ENCODE peak calls at places on chromosomes 4 and X, in six cellular contexts. H is Panc1; T is fibroblast of lung; S is CD4-positive, alpha-beta memory T cell; B is right atrium auricular region; W is endodermal cell. U is an unnamed sample. For H3K4me1, the result is how much of the 10 kb centered on the place peaks cover.

GRCh38 chrX:110070970-110071369 is 68.1 kb downstream of the TMEM164 start:
- DNase-seq in T (no peak), B (no peak), S (no peak), H (no peak), W (no peak), U (no peak)

GRCh38 chrX:150507251-150507856 is 61.1 kb upstream of the MTM1 start:
- DNase-seq in H (no peak), B (no peak), W (peak), T (no peak), S (no peak), U (no peak)

GRCh38 chr4:70969076-70969475 is 24.4 kb upstream of the DCK start:
- DNase-seq in W (no peak), S (no peak), T (no peak), H (no peak), B (no peak), U (no peak)

GRCh38 chr4:17544205-17544604 is 29.2 kb downstream of the CLRN2 start:
- DNase-seq in T (no peak), H (peak), B (no peak), W (peak), S (no peak), U (no peak)

GRCh38 chrX:104913348-104913747 is 307.1 kb downstream of the TEX13A start:
- DNase-seq in B (no peak), S (no peak), T (peak), W (peak), H (no peak), U (no peak)

GRCh38 chr4:7068883-7069282 is 1.0 kb upstream of the GRPEL1 start:
- DNase-seq in T (no peak), W (peak), B (no peak), H (no peak), S (no peak), U (no peak)

GRCh38 chr4:151400343-151400742 is 8.6 kb upstream of the FHIP1A start:
- DNase-seq in T (no peak), S (no peak), W (no peak), B (no peak), H (no peak), U (no peak)

GRCh38 chrX:24024819-24025740 is 1.9 kb downstream of the KLHL15 start:
- DNase-seq in S (peak), H (no peak), W (peak), T (peak), B (peak), U (peak)

GRCh38 chr4:158036998-158037397 is 135.8 kb downstream of the GASK1B start:
- DNase-seq in T (no peak), S (no peak), W (no peak), H (no peak), B (no peak), U (no peak)

GRCh38 chrX:119692241-119693031 is 532 bp downstream of the SEPTIN6 start:
- DNase-seq in H (no peak), W (peak), T (peak), S (peak), B (peak), U (peak)

GRCh38 chrX:101986571-101986970 is 54.7 kb upstream of the ZMAT1 start:
- DNase-seq in S (no peak), T (no peak), W (no peak), H (no peak), B (no peak), U (no peak)

GRCh38 chr4:146245899-146246298 is 31.6 kb downstream of the REELD1 start:
- DNase-seq in T (peak), W (no peak), S (no peak), B (no peak), H (no peak), U (no peak)

GRCh38 chrX:9591496-9591895 is 126.6 kb downstream of the TBL1X start:
- DNase-seq in T (no peak), W (no peak), S (no peak), B (no peak), H (no peak), U (no peak)

GRCh38 chrX:104359124-104359523 is 104.4 kb upstream of the ESX1 start:
- DNase-seq in B (no peak), T (no peak), W (no peak), H (no peak), S (no peak), U (no peak)

GRCh38 chr4:83285022-83285387 is 407 bp upstream of the COQ2 start:
- DNase-seq in B (no peak), H (no peak), T (peak), W (peak), S (no peak), U (peak)

GRCh38 chr4:168593399-168593798 is 96.5 kb downstream of the PALLD start:
- DNase-seq in W (no peak), B (no peak), T (no peak), S (no peak), H (no peak), U (no peak)

GRCh38 chr4:56360071-56360470 is 27.2 kb downstream of the AASDH start:
- DNase-seq in W (no peak), B (no peak), T (peak), S (no peak), H (no peak), U (no peak)

GRCh38 chrX:13387656-13388421 is 68.0 kb upstream of the ATXN3L start:
- DNase-seq in W (no peak), H (no peak), B (no peak), T (no peak), S (no peak), U (no peak)

GRCh38 chr4:1663549-1663948 is 20.6 kb downstream of the FAM53A start:
- DNase-seq in H (no peak), T (no peak), B (no peak), S (no peak), W (no peak), U (no peak)
- H3K4me1 ChIP-seq in H (under half), T (under half), B (under half), S (under half), W (under half), U (under half)

GRCh38 chr4:123783936-123784335 is 387.3 kb downstream of the SPRY1 start:
- DNase-seq in H (no peak), T (peak), S (no peak), B (no peak), W (no peak), U (no peak)
- H3K4me1 ChIP-seq in H (under half), T (under half), S (under half), B (under half), W (under half), U (under half)

GRCh38 chrX:17563076-17563475 is 174.2 kb upstream of the SCML1 start:
- DNase-seq in S (no peak), B (no peak), T (no peak), W (no peak), H (no peak), U (no peak)

GRCh38 chrX:17567173-17567572 is 170.1 kb upstream of the SCML1 start:
- DNase-seq in H (no peak), S (no peak), T (no peak), W (no peak), B (no peak), U (no peak)

GRCh38 chrX:17560385-17560784 is 176.9 kb upstream of the SCML1 start:
- DNase-seq in B (no peak), W (no peak), H (no peak), S (no peak), T (no peak), U (no peak)

GRCh38 chrX:17564689-17565409 is 172.4 kb upstream of the SCML1 start:
- DNase-seq in W (no peak), B (no peak), S (no peak), T (peak), H (no peak), U (no peak)

GRCh38 chrX:17563515-17563914 is 173.8 kb upstream of the SCML1 start:
- DNase-seq in H (no peak), T (no peak), B (no peak), W (no peak), S (no peak), U (no peak)
- H3K4me1 ChIP-seq in H (under half), T (under half), B (under half), W (under half), S (under half), U (under half)

DNA sequence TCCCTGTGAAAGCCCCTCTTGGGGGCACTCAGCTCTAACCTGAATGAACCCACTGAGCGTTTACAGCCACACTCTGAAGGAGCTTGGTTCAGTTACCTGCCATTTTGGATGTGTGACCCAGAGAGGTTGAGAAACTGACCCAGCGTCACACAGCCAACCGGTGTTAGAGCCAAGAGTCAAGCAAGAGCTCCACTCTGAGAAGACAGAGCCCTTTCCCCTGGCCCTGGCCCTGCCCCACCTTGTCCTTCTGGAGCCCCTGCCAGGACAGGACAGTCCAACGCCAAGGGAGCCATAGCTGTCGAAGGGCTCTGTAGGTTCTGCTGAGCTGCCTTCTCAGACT is 20.0 kb upstream of the MSX1 start:
- DNase-seq in S (no peak), W (no peak), H (no peak), T (no peak), B (no peak), U (no peak)
- H3K4me1 ChIP-seq in S (under half), W (under half), H (under half), T (under half), B (under half), U (under half)

GRCh38 chr4:15655223-15656037 is at the start of gene FBXL5:
- DNase-seq in T (peak), W (peak), H (no peak), S (peak), B (peak), U (peak)

GRCh38 chr4:15659768-15660394 is 4.7 kb upstream of the FBXL5 start:
- DNase-seq in W (no peak), H (no peak), T (peak), S (no peak), B (no peak), U (no peak)

GRCh38 chr4:15656038-15656470 is 897 bp upstream of the FBXL5 start:
- DNase-seq in S (no peak), H (no peak), W (no peak), B (no peak), T (no peak), U (no peak)

GRCh38 chr4:15657366-15657765 is 2.2 kb upstream of the FBXL5 start:
- DNase-seq in B (no peak), S (no peak), T (no peak), W (no peak), H (no peak), U (no peak)

GRCh38 chr4:15658136-15658535 is 3.0 kb upstream of the FBXL5 start:
- DNase-seq in T (no peak), S (no peak), H (no peak), W (no peak), B (no peak), U (no peak)
- H3K4me1 ChIP-seq in T (under half), S (under half), H (under half), W (under half), B (under half), U (under half)

GRCh38 chr4:42719257-42719656 is 62.4 kb upstream of the ATP8A1 start:
- DNase-seq in S (no peak), H (no peak), B (no peak), T (no peak), W (no peak), U (no peak)

GRCh38 chr4:42715807-42716482 is 59.0 kb upstream of the ATP8A1 start:
- DNase-seq in W (no peak), B (no peak), S (no peak), H (no peak), T (no peak), U (no peak)

GRCh38 chr4:42718336-42718735 is 61.4 kb upstream of the ATP8A1 start:
- DNase-seq in S (no peak), B (no peak), W (no peak), T (no peak), H (no peak), U (no peak)

GRCh38 chr4:42720514-42720913 is 63.6 kb upstream of the ATP8A1 start:
- DNase-seq in S (no peak), W (no peak), T (no peak), B (no peak), H (no peak), U (no peak)

DNA sequence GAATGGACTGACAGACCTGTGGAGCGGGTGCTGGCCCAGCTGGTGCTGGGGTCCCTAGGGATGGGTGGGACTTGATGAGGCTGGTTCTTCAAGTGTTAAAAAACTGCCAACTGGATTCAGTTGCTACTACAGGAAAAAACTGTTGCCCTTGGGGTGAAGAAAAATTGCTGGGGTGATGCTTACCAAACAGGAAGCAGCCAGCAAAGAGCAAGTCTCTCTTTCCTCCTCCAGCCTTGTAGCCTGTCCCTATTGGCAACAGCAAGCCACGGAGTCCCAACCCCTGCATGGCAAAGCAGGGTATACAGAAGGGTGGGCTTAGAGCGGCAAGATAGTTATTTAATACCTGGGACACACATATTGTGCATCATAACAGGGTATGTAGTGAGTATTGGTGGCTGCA is 60.1 kb upstream of the ATP8A1 start:
- DNase-seq in H (no peak), T (no peak), B (no peak), S (no peak), W (no peak), U (no peak)
- H3K4me1 ChIP-seq in H (under half), T (under half), B (under half), S (under half), W (under half), U (under half)

GRCh38 chr4:153112071-153112460 is 92.2 kb upstream of the TRIM2 start:
- DNase-seq in T (no peak), W (no peak), S (peak), B (peak), H (no peak), U (no peak)
- H3K4me1 ChIP-seq in T (under half), W (under half), S (half or more), B (under half), H (under half), U (under half)

U was measured in CD4-positive, CD25-positive, alpha-beta regulatory T cell.